ENCODE peak calls at places on chromosomes 11 and 22, in six cellular contexts. One of them, this sample, is unnamed.

GRCh38 chr22:24284747-24285203 is 14.1 kb downstream of the SPECC1L start:
- DNase-seq in tibial nerve: no peak
- DNase-seq in transverse colon: no peak
- DNase-seq in suprapubic skin: no peak
- DNase-seq in ovary: no peak
- DNase-seq in breast epithelium: no peak
- DNase-seq in this sample: no peak

GRCh38 chr11:123771664-123772063 is 17.3 kb upstream of the OR6X1 start:
- DNase-seq in tibial nerve: no peak
- DNase-seq in transverse colon: peak; percentile 6
- DNase-seq in suprapubic skin: no peak
- DNase-seq in ovary: no peak
- DNase-seq in breast epithelium: no peak
- DNase-seq in this sample: no peak

GRCh38 chr22:39269095-39269827 is 24.5 kb upstream of the PDGFB start:
- DNase-seq in tibial nerve: no peak
- DNase-seq in transverse colon: no peak
- DNase-seq in suprapubic skin: no peak
- DNase-seq in ovary: no peak
- DNase-seq in breast epithelium: no peak
- DNase-seq in this sample: no peak

GRCh38 chr22:39254789-39255298 is 10.1 kb upstream of the PDGFB start:
- DNase-seq in tibial nerve: no peak
- DNase-seq in transverse colon: no peak
- DNase-seq in suprapubic skin: no peak
- DNase-seq in ovary: no peak
- DNase-seq in breast epithelium: no peak
- DNase-seq in this sample: no peak

GRCh38 chr11:123065634-123066033 is 3.7 kb upstream of the HSPA8 start:
- DNase-seq in tibial nerve: no peak
- DNase-seq in transverse colon: no peak
- DNase-seq in suprapubic skin: no peak
- DNase-seq in ovary: no peak
- DNase-seq in breast epithelium: no peak
- DNase-seq in this sample: no peak

GRCh38 chr11:16759857-16760256 is 21.4 kb downstream of the C11orf58 start:
- DNase-seq in tibial nerve: no peak
- DNase-seq in transverse colon: no peak
- DNase-seq in suprapubic skin: no peak
- DNase-seq in ovary: no peak
- DNase-seq in breast epithelium: no peak
- DNase-seq in this sample: no peak

GRCh38 chr11:76660533-76661305 is 9.8 kb downstream of the LRRC32 start:
- DNase-seq in tibial nerve: no peak
- DNase-seq in transverse colon: peak; percentile 6
- DNase-seq in suprapubic skin: peak; percentile 77
- DNase-seq in ovary: peak; percentile 33
- DNase-seq in breast epithelium: no peak
- DNase-seq in this sample: peak; percentile 70

GRCh38 chr11:94766656-94767291 is 1.4 kb upstream of the AMOTL1 start:
- DNase-seq in tibial nerve: no peak
- DNase-seq in transverse colon: no peak
- DNase-seq in suprapubic skin: no peak
- DNase-seq in ovary: no peak
- DNase-seq in breast epithelium: no peak
- DNase-seq in this sample: no peak

GRCh38 chr22:44648085-44648820 is 53.8 kb upstream of the PRR5 start:
- DNase-seq in tibial nerve: no peak
- DNase-seq in transverse colon: no peak
- DNase-seq in suprapubic skin: peak; percentile 88
- DNase-seq in ovary: no peak
- DNase-seq in breast epithelium: no peak
- DNase-seq in this sample: peak; percentile 69

GRCh38 chr22:30564045-30564765 is 10.3 kb downstream of the GAL3ST1 start:
- DNase-seq in tibial nerve: no peak
- DNase-seq in transverse colon: no peak
- DNase-seq in suprapubic skin: no peak
- DNase-seq in ovary: no peak
- DNase-seq in breast epithelium: no peak
- DNase-seq in this sample: no peak

GRCh38 chr22:38415046-38415445 is 40.0 kb downstream of the KCNJ4 start:
- DNase-seq in tibial nerve: no peak
- DNase-seq in transverse colon: no peak
- DNase-seq in suprapubic skin: peak; percentile 58
- DNase-seq in ovary: peak; percentile 21
- DNase-seq in breast epithelium: no peak
- DNase-seq in this sample: peak; percentile 38

GRCh38 chr22:48746789-48747425 is 1080.8 kb downstream of the BRD1 start:
- DNase-seq in tibial nerve: no peak
- DNase-seq in transverse colon: no peak
- DNase-seq in suprapubic skin: peak; percentile 70
- DNase-seq in ovary: no peak
- DNase-seq in breast epithelium: peak; percentile 14
- DNase-seq in this sample: peak; percentile 66

GRCh38 chr11:57460017-57460755 is at the start of gene RTN4RL2:
- DNase-seq in tibial nerve: no peak
- DNase-seq in transverse colon: no peak
- DNase-seq in suprapubic skin: no peak
- DNase-seq in ovary: no peak
- DNase-seq in breast epithelium: no peak
- DNase-seq in this sample: peak; percentile 86

GRCh38 chr11:18615628-18616392 is 16.2 kb downstream of the MISFA start:
- DNase-seq in tibial nerve: no peak
- DNase-seq in transverse colon: no peak
- DNase-seq in suprapubic skin: no peak
- DNase-seq in ovary: no peak
- DNase-seq in breast epithelium: no peak
- DNase-seq in this sample: no peak

GRCh38 chr11:95520361-95520760 is 269.2 kb downstream of the FAM76B start:
- DNase-seq in tibial nerve: no peak
- DNase-seq in transverse colon: no peak
- DNase-seq in suprapubic skin: no peak
- DNase-seq in ovary: no peak
- DNase-seq in breast epithelium: no peak
- DNase-seq in this sample: no peak

GRCh38 chr11:62324738-62325556 is 12.3 kb upstream of the ASRGL1 start:
- DNase-seq in tibial nerve: no peak
- DNase-seq in transverse colon: peak; percentile 20
- DNase-seq in suprapubic skin: no peak
- DNase-seq in ovary: no peak
- DNase-seq in breast epithelium: no peak
- DNase-seq in this sample: peak; percentile 78

GRCh38 chr22:43118024-43118849 is 7.7 kb downstream of the BIK start:
- DNase-seq in tibial nerve: no peak
- DNase-seq in transverse colon: peak; percentile 66
- DNase-seq in suprapubic skin: no peak
- DNase-seq in ovary: no peak
- DNase-seq in breast epithelium: no peak
- DNase-seq in this sample: no peak

GRCh38 chr11:119721129-119722120 is 7.6 kb downstream of the NECTIN1 start:
- DNase-seq in tibial nerve: no peak
- DNase-seq in transverse colon: no peak
- DNase-seq in suprapubic skin: no peak
- DNase-seq in ovary: no peak
- DNase-seq in breast epithelium: peak; percentile 54
- DNase-seq in this sample: no peak

GRCh38 chr11:29093416-29093815 is 923.4 kb downstream of the KCNA4 start:
- DNase-seq in tibial nerve: no peak
- DNase-seq in transverse colon: no peak
- DNase-seq in suprapubic skin: no peak
- DNase-seq in ovary: no peak
- DNase-seq in breast epithelium: no peak
- DNase-seq in this sample: no peak

GRCh38 chr11:34601609-34602008 is 19.3 kb upstream of the EHF start:
- DNase-seq in tibial nerve: no peak
- DNase-seq in transverse colon: no peak
- DNase-seq in suprapubic skin: no peak
- DNase-seq in ovary: no peak
- DNase-seq in breast epithelium: no peak
- DNase-seq in this sample: no peak

GRCh38 chr11:112599861-112600533 is 339.3 kb upstream of the PLET1 start:
- DNase-seq in tibial nerve: no peak
- DNase-seq in transverse colon: no peak
- DNase-seq in suprapubic skin: no peak
- DNase-seq in ovary: no peak
- DNase-seq in breast epithelium: no peak
- DNase-seq in this sample: no peak

GRCh38 chr11:5364214-5364613 is 12.9 kb downstream of the OR51B6 start:
- DNase-seq in tibial nerve: no peak
- DNase-seq in transverse colon: no peak
- DNase-seq in suprapubic skin: no peak
- DNase-seq in ovary: no peak
- DNase-seq in breast epithelium: no peak
- DNase-seq in this sample: no peak

GRCh38 chr11:12813371-12814225 is 139.4 kb downstream of the TEAD1 start:
- DNase-seq in tibial nerve: no peak
- DNase-seq in transverse colon: peak; percentile 38
- DNase-seq in suprapubic skin: no peak
- DNase-seq in ovary: peak; percentile 74
- DNase-seq in breast epithelium: no peak
- DNase-seq in this sample: no peak

GRCh38 chr11:6622261-6623171 is 3.3 kb upstream of the TPP1 start:
- DNase-seq in tibial nerve: no peak
- DNase-seq in transverse colon: no peak
- DNase-seq in suprapubic skin: no peak
- DNase-seq in ovary: peak; percentile 35
- DNase-seq in breast epithelium: no peak
- DNase-seq in this sample: peak; percentile 75

GRCh38 chr11:44775366-44776356 is 48.9 kb downstream of the TSPAN18 start:
- DNase-seq in tibial nerve: no peak
- DNase-seq in transverse colon: peak; percentile 66
- DNase-seq in suprapubic skin: peak; percentile 73
- DNase-seq in ovary: no peak
- DNase-seq in breast epithelium: no peak
- DNase-seq in this sample: peak; percentile 75

GRCh38 chr22:27602390-27602789 is 199.2 kb downstream of the MN1 start:
- DNase-seq in tibial nerve: no peak
- DNase-seq in transverse colon: no peak
- DNase-seq in suprapubic skin: no peak
- DNase-seq in ovary: no peak
- DNase-seq in breast epithelium: no peak
- DNase-seq in this sample: peak; percentile 25

GRCh38 chr22:36384766-36385400 is 2.9 kb downstream of the MYH9 start:
- DNase-seq in tibial nerve: no peak
- DNase-seq in transverse colon: no peak
- DNase-seq in suprapubic skin: no peak
- DNase-seq in ovary: no peak
- DNase-seq in breast epithelium: no peak
- DNase-seq in this sample: no peak

GRCh38 chr11:65429069-65429681 is 6.6 kb downstream of the NEAT1 start:
- DNase-seq in tibial nerve: no peak
- DNase-seq in transverse colon: peak; percentile 59
- DNase-seq in suprapubic skin: peak; percentile 71
- DNase-seq in ovary: peak; percentile 42
- DNase-seq in breast epithelium: no peak
- DNase-seq in this sample: no peak
- H3K4me1 ChIP-seq in tibial nerve: peaks cover 74% of the 10 kb centered on the region
- H3K4me1 ChIP-seq in transverse colon: peaks cover 49% of the 10 kb centered on the region
- H3K4me1 ChIP-seq in suprapubic skin: peaks cover 69% of the 10 kb centered on the region
- H3K4me1 ChIP-seq in ovary: peaks cover 6% of the 10 kb centered on the region
- H3K4me1 ChIP-seq in breast epithelium: peaks cover 4% of the 10 kb centered on the region
- H3K4me1 ChIP-seq in this sample: peaks cover 79% of the 10 kb centered on the region

GRCh38 chr11:129382583-129382982 is 6.9 kb downstream of the BARX2 start:
- DNase-seq in tibial nerve: no peak
- DNase-seq in transverse colon: no peak
- DNase-seq in suprapubic skin: no peak
- DNase-seq in ovary: no peak
- DNase-seq in breast epithelium: no peak
- DNase-seq in this sample: no peak
- TF ChIP-seq POLR2A in tibial nerve: no peak
- TF ChIP-seq POLR2A in transverse colon: no peak
- TF ChIP-seq POLR2A in suprapubic skin: no peak
- TF ChIP-seq POLR2A in ovary: no peak
- TF ChIP-seq POLR2A in breast epithelium: no peak
- TF ChIP-seq POLR2A in this sample: no peak

GRCh38 chr11:134411887-134412507 is at the start of gene B3GAT1:
- DNase-seq in tibial nerve: no peak
- DNase-seq in transverse colon: no peak
- DNase-seq in suprapubic skin: no peak
- DNase-seq in ovary: no peak
- DNase-seq in breast epithelium: no peak
- DNase-seq in this sample: no peak

GRCh38 chr11:134413334-134414035 is 1.4 kb upstream of the B3GAT1 start:
- DNase-seq in tibial nerve: no peak
- DNase-seq in transverse colon: no peak
- DNase-seq in suprapubic skin: no peak
- DNase-seq in ovary: no peak
- DNase-seq in breast epithelium: no peak
- DNase-seq in this sample: peak; percentile 66

GRCh38 chr11:134412508-134413333 is 679 bp upstream of the B3GAT1 start:
- DNase-seq in tibial nerve: no peak
- DNase-seq in transverse colon: peak; percentile 12
- DNase-seq in suprapubic skin: no peak
- DNase-seq in ovary: peak; percentile 44
- DNase-seq in breast epithelium: no peak
- DNase-seq in this sample: peak; percentile 67

GRCh38 chr11:134409552-134410429 is 2.3 kb downstream of the B3GAT1 start:
- DNase-seq in tibial nerve: no peak
- DNase-seq in transverse colon: no peak
- DNase-seq in suprapubic skin: no peak
- DNase-seq in ovary: no peak
- DNase-seq in breast epithelium: no peak
- DNase-seq in this sample: peak; percentile 64

DNA sequence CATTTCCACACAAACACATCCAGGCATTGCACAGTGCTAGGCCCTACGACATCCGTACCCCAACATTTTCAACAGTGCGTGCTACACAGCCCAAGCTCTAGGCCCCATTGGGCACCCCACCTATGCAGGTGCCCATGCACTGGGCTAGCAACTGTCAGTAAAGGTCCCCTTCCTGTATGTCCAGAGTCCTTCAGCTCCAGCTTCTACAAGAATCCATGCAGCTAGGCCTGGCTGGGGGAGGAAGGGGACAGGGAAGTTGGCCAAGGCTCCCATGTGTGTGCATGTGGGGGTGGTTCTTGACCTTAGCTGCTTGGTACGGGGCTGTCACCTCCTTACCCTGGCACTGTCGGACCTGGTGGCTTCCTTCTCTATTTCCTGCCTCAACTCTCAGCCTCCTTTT is 1.3 kb downstream of the B3GAT1 start:
- DNase-seq in tibial nerve: no peak
- DNase-seq in transverse colon: no peak
- DNase-seq in suprapubic skin: no peak
- DNase-seq in ovary: no peak
- DNase-seq in breast epithelium: no peak
- DNase-seq in this sample: no peak
- H3K27me3 ChIP-seq in tibial nerve: no peaks in the 10 kb centered on the region
- H3K27me3 ChIP-seq in transverse colon: peaks cover 77% of the 10 kb centered on the region
- H3K27me3 ChIP-seq in suprapubic skin: peaks cover 90% of the 10 kb centered on the region
- H3K27me3 ChIP-seq in ovary: no peaks in the 10 kb centered on the region
- H3K27me3 ChIP-seq in breast epithelium: peaks cover 3% of the 10 kb centered on the region
- H3K27me3 ChIP-seq in this sample: peaks cover 92% of the 10 kb centered on the region

DNA sequence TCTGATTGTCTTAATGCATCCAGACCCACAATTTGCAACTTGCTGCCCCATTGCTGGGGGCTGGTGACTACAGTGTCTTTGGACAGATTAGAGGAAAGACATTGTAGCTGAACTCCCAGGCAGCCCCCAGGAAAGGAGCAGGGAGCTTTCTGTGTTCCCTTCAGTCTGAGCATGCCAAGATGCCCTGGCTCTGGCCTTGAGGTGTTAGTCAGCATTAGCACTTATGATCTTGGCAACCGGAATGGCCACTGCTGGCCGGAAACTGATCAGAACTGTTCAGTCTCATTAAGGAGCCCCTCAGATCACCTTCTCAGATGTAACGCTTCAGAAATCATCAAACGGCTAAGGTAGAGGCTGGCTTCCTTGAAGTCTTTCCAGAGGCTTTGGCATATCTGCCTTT is 195.2 kb downstream of the NAV2 start:
- DNase-seq in tibial nerve: no peak
- DNase-seq in transverse colon: no peak
- DNase-seq in suprapubic skin: no peak
- DNase-seq in ovary: peak; percentile 52
- DNase-seq in breast epithelium: no peak
- DNase-seq in this sample: no peak
- H3K4me1 ChIP-seq in tibial nerve: peaks cover 30% of the 10 kb centered on the region
- H3K4me1 ChIP-seq in transverse colon: no peaks in the 10 kb centered on the region
- H3K4me1 ChIP-seq in suprapubic skin: peaks cover 2% of the 10 kb centered on the region
- H3K4me1 ChIP-seq in ovary: peaks cover 20% of the 10 kb centered on the region
- H3K4me1 ChIP-seq in breast epithelium: no peaks in the 10 kb centered on the region
- H3K4me1 ChIP-seq in this sample: no peaks in the 10 kb centered on the region

This sample was measured in spleen.